ENCODE peak calls at places on chromosomes 2 and 18, in eight cellular contexts. N, F, C, D, V, O, L and Y are unnamed samples.

GRCh38 chr2:182542501-182543258 is 115.8 kb upstream of the PDE1A start:
- DNase-seq in N (no peak), F (no peak), C (peak; percentile 65), D (no peak), V (no peak), O (no peak), L (peak; percentile 78), Y (no peak)

GRCh38 chr2:159095813-159096212 is 127.4 kb downstream of the TANC1 start:
- DNase-seq in N (no peak), F (no peak), C (no peak), D (no peak), V (no peak), O (no peak), L (no peak), Y (no peak)

GRCh38 chr2:42937171-42937875 is 144.9 kb upstream of the HAAO start:
- DNase-seq in N (no peak), F (no peak), C (no peak), D (no peak), V (no peak), O (no peak), L (no peak), Y (no peak)

GRCh38 chr2:190881480-190882326 is 1.1 kb downstream of the GLS start:
- DNase-seq in N (peak; percentile 11), F (peak; percentile 40), C (peak; percentile 87), D (peak; percentile 81), V (no peak), O (peak; percentile 71), L (peak; percentile 84), Y (peak; percentile 28)

GRCh38 chr18:59835656-59836379 is 64.0 kb upstream of the PMAIP1 start:
- DNase-seq in N (no peak), F (no peak), C (peak; percentile 17), D (no peak), V (no peak), O (no peak), L (no peak), Y (no peak)

GRCh38 chr2:186486651-186487647 is 889 bp downstream of the ZC3H15 start:
- DNase-seq in N (no peak), F (no peak), C (peak; percentile 17), D (no peak), V (no peak), O (no peak), L (peak; percentile 68), Y (no peak)

GRCh38 chr2:157386247-157386646 is 57.6 kb downstream of the CYTIP start:
- DNase-seq in N (no peak), F (no peak), C (no peak), D (no peak), V (no peak), O (no peak), L (no peak), Y (no peak)

GRCh38 chr2:236745420-236746210 is 176.0 kb downstream of the ACKR3 start:
- DNase-seq in N (no peak), F (no peak), C (peak; percentile 55), D (peak; percentile 50), V (peak; percentile 71), O (peak; percentile 49), L (no peak), Y (no peak)

GRCh38 chr2:1887915-1888314 is 143.6 kb upstream of the PXDN start:
- DNase-seq in N (no peak), F (no peak), C (peak; percentile 3), D (no peak), V (peak; percentile 40), O (no peak), L (no peak), Y (peak; percentile 44)

GRCh38 chr18:3675994-3676393 is 226.0 kb downstream of the TGIF1 start:
- DNase-seq in N (no peak), F (no peak), C (no peak), D (no peak), V (no peak), O (no peak), L (no peak), Y (no peak)

GRCh38 chr2:166521155-166521554 is 27.1 kb upstream of the SCN7A start:
- DNase-seq in N (no peak), F (no peak), C (peak; percentile 13), D (no peak), V (no peak), O (no peak), L (no peak), Y (no peak)

GRCh38 chr2:179265082-179265575 is 497 bp upstream of the SESTD1 start:
- DNase-seq in N (no peak), F (no peak), C (peak; percentile 66), D (no peak), V (no peak), O (no peak), L (peak; percentile 41), Y (no peak)

GRCh38 chr2:179263015-179263414 is 1.6 kb downstream of the SESTD1 start:
- DNase-seq in N (no peak), F (no peak), C (peak; percentile 74), D (no peak), V (no peak), O (no peak), L (peak; percentile 56), Y (no peak)

GRCh38 chr2:179266271-179266670 is 1.6 kb upstream of the SESTD1 start:
- DNase-seq in N (no peak), F (no peak), C (no peak), D (no peak), V (no peak), O (no peak), L (no peak), Y (no peak)

GRCh38 chr2:179263460-179264237 is 983 bp downstream of the SESTD1 start:
- DNase-seq in N (peak; percentile 5), F (no peak), C (peak; percentile 57), D (peak; percentile 45), V (peak; percentile 28), O (peak; percentile 49), L (peak; percentile 65), Y (peak; percentile 33)

DNA sequence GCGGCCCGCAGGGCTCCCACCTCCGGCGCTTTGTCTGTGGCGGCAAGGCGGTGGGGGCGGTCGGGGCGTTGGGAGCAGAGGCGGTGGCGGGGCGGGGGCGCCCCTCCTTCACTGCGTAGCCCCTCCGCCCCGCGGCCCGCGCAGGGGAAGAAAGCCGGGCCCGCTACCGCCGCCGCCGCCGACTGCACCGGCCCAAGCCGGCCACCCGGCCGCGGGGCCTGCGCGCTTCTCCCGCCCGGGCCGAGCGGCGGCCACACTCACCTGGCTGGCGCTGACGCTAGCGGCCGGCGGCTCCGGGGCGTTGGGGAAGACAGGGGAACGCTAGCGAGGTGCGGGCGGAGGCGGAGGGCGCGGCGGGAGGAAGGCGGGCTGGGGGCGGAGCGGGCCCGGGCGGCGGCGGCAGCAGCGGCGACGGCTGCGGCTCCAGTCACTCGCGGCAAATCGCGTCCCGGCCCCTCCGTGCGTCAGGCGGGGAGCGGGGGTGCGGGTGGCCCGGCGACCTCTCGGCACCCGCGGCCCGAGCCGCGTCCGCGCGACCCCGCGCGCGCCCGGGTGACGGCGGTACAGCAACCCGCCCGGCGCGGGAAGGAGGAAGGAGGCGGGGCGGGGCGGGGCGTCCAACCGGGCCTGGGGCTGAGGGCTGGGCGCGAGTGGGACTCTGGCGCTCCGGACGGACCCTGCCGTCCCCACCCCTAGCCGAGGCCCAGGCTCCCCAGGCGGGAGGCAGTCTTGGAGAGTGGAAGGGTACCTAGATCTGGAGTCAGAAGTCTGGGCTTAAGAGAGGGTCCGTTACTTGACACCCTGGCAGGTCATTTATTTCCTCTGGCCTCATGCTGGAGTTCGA is at the start of gene SESTD1:
- DNase-seq in N (no peak), F (peak; percentile 64), C (peak; percentile 7), D (peak; percentile 65), V (peak; percentile 47), O (peak; percentile 47), L (peak; percentile 56), Y (peak; percentile 36)
- TF ChIP-seq POLR2A in N (peak; percentile 40), F (peak; percentile 83), C (no peak), D (peak; percentile 50), V (peak; percentile 29), O (no peak), L (peak; percentile 40), Y (peak; percentile 36)

DNA sequence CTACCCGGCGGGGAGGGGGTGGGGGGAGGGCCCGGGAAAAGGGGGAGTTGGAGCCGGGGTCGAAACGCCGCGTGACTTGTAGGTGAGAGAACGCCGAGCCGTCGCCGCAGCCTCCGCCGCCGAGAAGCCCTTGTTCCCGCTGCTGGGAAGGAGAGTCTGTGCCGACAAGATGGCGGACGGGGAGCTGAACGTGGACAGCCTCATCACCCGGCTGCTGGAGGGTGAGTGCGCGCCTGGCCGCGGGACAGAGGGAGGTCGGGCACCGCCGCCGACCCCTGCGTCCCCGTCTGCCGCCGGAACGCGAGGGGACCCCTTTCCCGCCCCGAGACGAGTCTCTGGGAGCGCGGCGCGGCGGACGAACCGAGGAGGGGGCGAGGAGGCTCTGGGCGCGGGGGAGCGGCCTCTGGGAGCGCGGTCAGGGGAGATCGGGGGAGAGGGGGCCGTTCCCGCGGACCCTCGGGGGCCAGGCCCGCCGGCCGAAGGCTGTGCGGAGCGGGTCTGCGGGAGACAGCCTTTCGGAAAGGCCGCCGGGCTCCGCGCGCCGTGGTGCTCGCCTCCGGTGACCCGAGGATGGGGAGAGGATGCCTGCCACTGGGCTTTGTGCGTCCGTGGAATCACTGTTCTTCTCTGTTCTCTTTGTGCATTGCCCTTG is 452 bp downstream of the PPP1CB start:
- DNase-seq in N (peak; percentile 86), F (no peak), C (no peak), D (peak; percentile 39), V (no peak), O (no peak), L (no peak), Y (peak; percentile 50)
- TF ChIP-seq POLR2A in N (no peak), F (no peak), C (peak; percentile 77), D (no peak), V (peak; percentile 67), O (no peak), L (peak; percentile 3), Y (peak; percentile 46)

DNA sequence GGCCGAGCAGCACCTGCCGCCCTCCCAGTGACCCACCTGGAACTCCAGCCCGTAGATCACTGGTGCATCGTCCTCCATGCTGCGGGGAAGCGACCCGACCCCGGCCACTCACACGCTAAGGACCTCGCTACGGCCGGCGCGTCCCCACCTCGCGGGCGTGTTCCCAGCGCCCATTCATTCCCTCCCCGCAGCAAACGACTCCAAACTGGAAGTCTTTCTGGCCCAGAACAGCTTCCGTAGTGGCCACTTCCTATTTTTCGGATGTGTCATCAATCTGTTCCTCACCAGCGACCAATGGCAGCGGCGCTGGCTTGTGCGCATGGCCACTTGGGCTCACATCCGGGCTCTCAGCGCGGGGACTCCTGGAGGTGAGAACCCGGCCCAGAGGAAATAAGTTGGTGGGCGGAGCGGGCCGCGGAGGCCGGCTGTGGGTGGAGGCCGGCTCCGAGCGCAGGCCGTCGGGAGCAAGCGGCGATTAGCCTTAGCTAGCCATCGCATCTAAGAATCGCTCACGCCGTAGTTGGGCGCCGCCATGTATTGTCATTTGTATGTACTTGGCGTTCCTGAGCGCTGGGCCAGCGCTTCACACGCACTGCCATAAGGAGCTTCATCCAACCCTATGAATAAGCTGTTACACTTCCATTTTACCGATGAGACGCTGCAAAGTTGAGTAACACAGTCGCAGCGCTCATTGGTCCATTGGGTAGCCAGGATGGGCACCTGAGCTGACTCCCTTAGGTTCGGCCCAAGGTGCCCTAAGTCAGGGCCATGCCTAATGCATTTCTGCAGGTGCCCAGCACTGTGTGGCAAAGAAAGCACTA is at the start of gene EIPR1:
- DNase-seq in N (peak; percentile 91), F (peak; percentile 95), C (peak; percentile 98), D (peak; percentile 98), V (peak; percentile 99), O (peak; percentile 98), L (peak; percentile 99), Y (peak; percentile 96)
- TF ChIP-seq POLR2A in N (peak; percentile 80), F (peak; percentile 73), C (peak; percentile 66), D (peak; percentile 67), V (peak; percentile 82), O (no peak), L (peak; percentile 82), Y (peak; percentile 72)

DNA sequence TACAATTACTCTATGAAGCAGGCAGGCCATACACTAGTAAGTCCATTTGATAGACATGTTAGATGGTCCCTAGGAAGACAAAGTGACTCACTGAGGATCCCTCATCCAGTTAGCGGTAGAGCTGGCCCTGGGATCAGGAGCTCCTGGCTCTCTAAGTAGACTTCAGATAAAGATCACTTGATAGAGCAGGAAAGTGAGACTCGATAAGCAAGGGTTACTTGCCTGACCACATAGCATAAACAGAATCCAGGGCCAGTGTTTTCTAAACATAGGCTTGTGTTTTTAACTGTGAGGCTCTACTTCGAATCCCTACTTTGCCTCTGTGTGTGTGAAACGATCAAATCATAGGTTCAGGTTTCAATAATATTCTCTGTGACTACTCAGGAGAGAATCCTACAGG is 355.2 kb upstream of the TRIB2 start:
- DNase-seq in N (no peak), F (no peak), C (peak; percentile 34), D (no peak), V (no peak), O (no peak), L (no peak), Y (no peak)
- TF ChIP-seq POLR2A in N (no peak), F (no peak), C (no peak), D (no peak), V (no peak), O (no peak), L (no peak), Y (no peak)